ENCODE peak calls at places on chromosomes 7 and 10, in eight cellular contexts. C, W, M, A, D, Y, E and Z are unnamed samples.

GRCh38 chr10:11515596-11516418 is 95.6 kb downstream of the USP6NL start:
- DNase-seq in A (peak; percentile 70), Y (peak; percentile 67), C (peak; percentile 56), D (no peak), E (peak; percentile 68), W (no peak), M (peak; percentile 54), Z (peak; percentile 46)

GRCh38 chr10:23151071-23151470 is 41.0 kb upstream of the PTF1A start:
- DNase-seq in A (no peak), E (no peak), D (no peak), W (no peak), M (no peak), Y (no peak), C (no peak), Z (no peak)

GRCh38 chr7:42964849-42965805 is 33.0 kb downstream of the MRPL32 start:
- DNase-seq in C (no peak), E (no peak), Y (peak; percentile 2), W (no peak), M (no peak), D (peak; percentile 70), A (no peak), Z (no peak)

GRCh38 chr7:100914879-100915442 is 19.3 kb upstream of the ACHE start:
- DNase-seq in E (no peak), C (no peak), W (peak; percentile 27), D (no peak), Y (no peak), M (no peak), A (no peak), Z (no peak)

GRCh38 chr7:148787571-148788295 is 89.0 kb downstream of the CUL1 start:
- DNase-seq in Y (no peak), C (no peak), A (no peak), W (no peak), M (no peak), E (no peak), D (no peak), Z (no peak)

GRCh38 chr10:124903119-124903518 is 38.8 kb upstream of the ZRANB1 start:
- DNase-seq in D (no peak), E (no peak), C (no peak), Y (no peak), A (no peak), M (no peak), W (no peak), Z (no peak)

GRCh38 chr10:69089638-69090599 is 2.0 kb downstream of the SRGN start:
- DNase-seq in W (peak; percentile 84), C (peak; percentile 51), E (no peak), M (peak; percentile 61), A (peak; percentile 83), Y (peak; percentile 65), D (no peak), Z (peak; percentile 20)

GRCh38 chr7:411677-412312 is 107.9 kb downstream of the PDGFA start:
- DNase-seq in A (no peak), D (peak; percentile 48), C (no peak), M (no peak), E (no peak), Y (no peak), W (peak; percentile 63), Z (peak; percentile 27)

GRCh38 chr10:5543628-5544027 is 18.9 kb downstream of the CALML3 start:
- DNase-seq in E (no peak), D (no peak), C (no peak), Y (no peak), M (no peak), W (no peak), A (no peak), Z (no peak)

GRCh38 chr10:124264711-124265390 is 153.9 kb downstream of the OAT start:
- DNase-seq in W (peak; percentile 52), D (no peak), Y (no peak), A (no peak), E (no peak), M (no peak), C (no peak), Z (no peak)

GRCh38 chr7:151452680-151453325 is 12.9 kb upstream of the CRYGN start:
- DNase-seq in A (no peak), M (peak; percentile 6), W (peak; percentile 50), C (no peak), D (peak; percentile 56), Y (no peak), E (no peak), Z (no peak)

GRCh38 chr7:1973321-1974251 is 259.2 kb downstream of the MAD1L1 start:
- DNase-seq in C (no peak), D (no peak), M (no peak), Y (no peak), A (no peak), W (peak; percentile 66), E (no peak), Z (no peak)

GRCh38 chr10:60732240-60733188 is 45.8 kb upstream of the CDK1 start:
- DNase-seq in E (no peak), D (peak; percentile 63), W (peak; percentile 74), M (peak; percentile 51), C (peak; percentile 58), A (no peak), Y (no peak), Z (no peak)

GRCh38 chr10:69048103-69048502 is 39.8 kb upstream of the SRGN start:
- DNase-seq in Y (no peak), M (no peak), A (no peak), E (no peak), D (peak; percentile 80), W (peak; percentile 86), C (peak; percentile 32), Z (no peak)

GRCh38 chr7:121305109-121305508 is 23.7 kb upstream of the WNT16 start:
- DNase-seq in A (no peak), D (no peak), C (no peak), Y (no peak), W (no peak), E (no peak), M (no peak), Z (no peak)

GRCh38 chr10:115935731-115936130 is 337.3 kb downstream of the GFRA1 start:
- DNase-seq in E (no peak), M (no peak), W (no peak), C (no peak), Y (no peak), D (no peak), A (no peak), Z (no peak)

GRCh38 chr7:14414274-14414986 is 425.0 kb upstream of the ETV1 start:
- DNase-seq in W (no peak), Y (no peak), E (no peak), M (no peak), D (no peak), A (no peak), C (no peak), Z (no peak)

GRCh38 chr7:95491634-95492314 is 6.0 kb downstream of the ASB4 start:
- DNase-seq in C (no peak), M (peak; percentile 9), W (no peak), E (peak; percentile 58), A (no peak), D (no peak), Y (no peak), Z (no peak)
- TF ChIP-seq POLR2AphosphoS5 in C (no peak), M (no peak), W (no peak), E (no peak), A (no peak), D (no peak), Y (no peak), Z (no peak)

DNA sequence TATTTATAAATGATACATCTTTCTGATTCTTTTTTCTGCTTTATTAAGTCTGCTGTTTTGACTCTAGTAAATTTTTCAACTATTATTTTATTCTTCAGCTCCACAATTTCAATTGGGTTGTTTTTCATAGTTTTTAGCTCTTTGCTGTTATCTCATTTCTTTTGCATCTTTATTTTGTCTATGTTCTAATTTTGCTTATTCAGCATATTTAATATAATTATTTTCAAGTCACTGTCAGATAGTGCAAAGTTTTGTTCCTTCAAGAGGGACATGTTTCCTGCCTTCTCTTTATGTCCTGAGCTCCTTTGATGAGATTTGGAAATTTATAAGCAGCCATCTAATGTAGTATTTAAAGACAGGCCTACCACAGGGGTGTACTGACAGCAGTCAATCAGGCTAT is 131.5 kb upstream of the ZNF722 start:
- DNase-seq in M (no peak), Y (no peak), A (no peak), C (no peak), D (no peak), W (no peak), E (no peak), Z (no peak)
- H3K9me3 ChIP-seq in M (peaks cover 19% of the 10 kb centered on the region), Y (no peaks in the 10 kb centered on the region), A (peaks cover 10% of the 10 kb centered on the region), C (peaks cover 61% of the 10 kb centered on the region), D (peaks cover 2% of the 10 kb centered on the region), W (peaks cover 53% of the 10 kb centered on the region), E (peaks cover 92% of the 10 kb centered on the region), Z (peaks cover 81% of the 10 kb centered on the region)

GRCh38 chr10:4514445-4515108 is 311.4 kb upstream of the AKR1E2 start:
- DNase-seq in Y (peak; percentile 13), E (no peak), M (peak; percentile 38), A (no peak), C (no peak), D (peak; percentile 87), W (no peak), Z (no peak)
- TF ChIP-seq POLR2AphosphoS5 in Y (no peak), E (no peak), M (no peak), A (no peak), C (no peak), D (peak; percentile 51), W (peak; percentile 65), Z (peak; percentile 65)

GRCh38 chr10:76333801-76334200 is 902.4 kb downstream of the LRMDA start:
- DNase-seq in D (no peak), Y (no peak), E (no peak), M (no peak), A (no peak), W (no peak), C (no peak), Z (no peak)
- H3K9me3 ChIP-seq in D (no peaks in the 10 kb centered on the region), Y (no peaks in the 10 kb centered on the region), E (no peaks in the 10 kb centered on the region), M (no peaks in the 10 kb centered on the region), A (no peaks in the 10 kb centered on the region), W (no peaks in the 10 kb centered on the region), C (no peaks in the 10 kb centered on the region), Z (no peaks in the 10 kb centered on the region)

GRCh38 chr10:4498763-4499251 is 327.2 kb upstream of the AKR1E2 start:
- DNase-seq in E (no peak), D (no peak), M (no peak), W (no peak), Y (no peak), C (no peak), A (peak; percentile 41), Z (no peak)
- TF ChIP-seq POLR2AphosphoS5 in E (no peak), D (peak; percentile 52), M (no peak), W (no peak), Y (no peak), C (no peak), A (no peak), Z (no peak)

GRCh38 chr7:64371116-64371515 is 57.4 kb downstream of the ZNF736 start:
- DNase-seq in C (no peak), D (no peak), W (no peak), Y (no peak), M (no peak), E (no peak), A (no peak), Z (no peak)

DNA sequence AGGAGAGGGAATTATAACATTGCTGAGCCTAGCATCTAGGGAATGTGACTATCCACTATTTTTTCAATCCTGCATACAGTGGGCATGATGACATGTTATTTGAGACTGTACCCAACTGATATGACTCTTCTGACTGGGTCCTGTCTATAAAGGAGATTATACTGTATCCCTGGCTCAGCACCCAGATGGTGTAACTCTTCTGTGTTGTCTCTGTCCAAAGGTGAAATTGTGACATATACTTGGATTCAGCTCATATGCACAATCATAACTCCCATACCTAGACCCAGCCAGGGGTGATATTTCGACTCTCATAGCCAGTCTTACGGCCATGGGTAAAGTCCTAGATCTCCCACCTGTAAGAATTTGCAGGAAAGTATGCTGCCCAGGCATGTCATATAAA is 59.3 kb downstream of the ZNF736 start:
- DNase-seq in Y (no peak), C (no peak), A (no peak), D (no peak), M (no peak), W (no peak), E (no peak), Z (no peak)
- H3K9me3 ChIP-seq in Y (peaks cover 2% of the 10 kb centered on the region), C (peaks cover 32% of the 10 kb centered on the region), A (no peaks in the 10 kb centered on the region), D (peaks cover 3% of the 10 kb centered on the region), M (no peaks in the 10 kb centered on the region), W (peaks cover 8% of the 10 kb centered on the region), E (peaks cover 97% of the 10 kb centered on the region), Z (peaks cover 13% of the 10 kb centered on the region)

GRCh38 chr7:130935564-130936157 is 201.7 kb upstream of the KLF14 start:
- DNase-seq in D (no peak), E (no peak), C (no peak), A (no peak), W (no peak), M (no peak), Y (no peak), Z (no peak)
- TF ChIP-seq POLR2AphosphoS5 in D (no peak), E (no peak), C (no peak), A (no peak), W (peak; percentile 53), M (no peak), Y (peak; percentile 72), Z (no peak)